ENCODE peak calls at places on chromosome 1, in five cellular contexts. One of them, this sample, is unnamed.

GRCh38 chr1:28867850-28868249 is 46.5 kb upstream of the EPB41 start:
- DNase-seq in CD8-positive, alpha-beta memory T cell: no peak
- DNase-seq in heart right ventricle: no peak
- DNase-seq in dorsolateral prefrontal cortex: no peak
- DNase-seq in psoas muscle: no peak
- DNase-seq in this sample: no peak

GRCh38 chr1:206135248-206135647 is 18.1 kb upstream of the AVPR1B start:
- DNase-seq in CD8-positive, alpha-beta memory T cell: no peak
- DNase-seq in heart right ventricle: no peak
- DNase-seq in dorsolateral prefrontal cortex: no peak
- DNase-seq in psoas muscle: no peak
- DNase-seq in this sample: no peak

GRCh38 chr1:112866151-112866550 is 89.8 kb downstream of the SLC16A1 start:
- DNase-seq in CD8-positive, alpha-beta memory T cell: no peak
- DNase-seq in heart right ventricle: no peak
- DNase-seq in dorsolateral prefrontal cortex: no peak
- DNase-seq in psoas muscle: no peak
- DNase-seq in this sample: no peak

GRCh38 chr1:29406814-29407213 is 170.5 kb downstream of the PTPRU start:
- DNase-seq in CD8-positive, alpha-beta memory T cell: no peak
- DNase-seq in heart right ventricle: no peak
- DNase-seq in dorsolateral prefrontal cortex: no peak
- DNase-seq in psoas muscle: no peak
- DNase-seq in this sample: no peak

GRCh38 chr1:88730995-88731394 is 46.9 kb downstream of the PKN2 start:
- DNase-seq in CD8-positive, alpha-beta memory T cell: no peak
- DNase-seq in heart right ventricle: no peak
- DNase-seq in dorsolateral prefrontal cortex: no peak
- DNase-seq in psoas muscle: no peak
- DNase-seq in this sample: no peak

GRCh38 chr1:3688836-3689750 is 36.8 kb downstream of the TP73 start:
- DNase-seq in CD8-positive, alpha-beta memory T cell: no peak
- DNase-seq in heart right ventricle: no peak
- DNase-seq in dorsolateral prefrontal cortex: no peak
- DNase-seq in psoas muscle: no peak
- DNase-seq in this sample: no peak

GRCh38 chr1:10969267-10969970 is 43.0 kb upstream of the TARDBP start:
- DNase-seq in CD8-positive, alpha-beta memory T cell: no peak
- DNase-seq in heart right ventricle: no peak
- DNase-seq in dorsolateral prefrontal cortex: no peak
- DNase-seq in psoas muscle: no peak
- DNase-seq in this sample: no peak

GRCh38 chr1:5597171-5597864 is 394.9 kb downstream of the NPHP4 start:
- DNase-seq in CD8-positive, alpha-beta memory T cell: no peak
- DNase-seq in heart right ventricle: no peak
- DNase-seq in dorsolateral prefrontal cortex: no peak
- DNase-seq in psoas muscle: no peak
- DNase-seq in this sample: no peak

GRCh38 chr1:66654643-66655042 is 97.6 kb upstream of the DYNLT5 start:
- DNase-seq in CD8-positive, alpha-beta memory T cell: no peak
- DNase-seq in heart right ventricle: no peak
- DNase-seq in dorsolateral prefrontal cortex: no peak
- DNase-seq in psoas muscle: no peak
- DNase-seq in this sample: no peak

GRCh38 chr1:47434051-47434842 is 3.6 kb upstream of the FOXD2 start:
- DNase-seq in CD8-positive, alpha-beta memory T cell: no peak
- DNase-seq in heart right ventricle: peak
- DNase-seq in dorsolateral prefrontal cortex: peak
- DNase-seq in psoas muscle: peak
- DNase-seq in this sample: no peak

GRCh38 chr1:244768186-244768585 is 67.3 kb upstream of the COX20 start:
- DNase-seq in CD8-positive, alpha-beta memory T cell: no peak
- DNase-seq in heart right ventricle: no peak
- DNase-seq in dorsolateral prefrontal cortex: no peak
- DNase-seq in psoas muscle: no peak
- DNase-seq in this sample: no peak

GRCh38 chr1:8396912-8397406 is 79.0 kb downstream of the SLC45A1 start:
- DNase-seq in CD8-positive, alpha-beta memory T cell: no peak
- DNase-seq in heart right ventricle: no peak
- DNase-seq in dorsolateral prefrontal cortex: no peak
- DNase-seq in psoas muscle: no peak
- DNase-seq in this sample: no peak

GRCh38 chr1:8398677-8399076 is 80.8 kb downstream of the SLC45A1 start:
- DNase-seq in CD8-positive, alpha-beta memory T cell: no peak
- DNase-seq in heart right ventricle: no peak
- DNase-seq in dorsolateral prefrontal cortex: no peak
- DNase-seq in psoas muscle: no peak
- DNase-seq in this sample: no peak

GRCh38 chr1:8398086-8398485 is 80.2 kb downstream of the SLC45A1 start:
- DNase-seq in CD8-positive, alpha-beta memory T cell: no peak
- DNase-seq in heart right ventricle: no peak
- DNase-seq in dorsolateral prefrontal cortex: no peak
- DNase-seq in psoas muscle: no peak
- DNase-seq in this sample: no peak

GRCh38 chr1:8396083-8396911 is 78.4 kb downstream of the SLC45A1 start:
- DNase-seq in CD8-positive, alpha-beta memory T cell: no peak
- DNase-seq in heart right ventricle: no peak
- DNase-seq in dorsolateral prefrontal cortex: no peak
- DNase-seq in psoas muscle: no peak
- DNase-seq in this sample: no peak

DNA sequence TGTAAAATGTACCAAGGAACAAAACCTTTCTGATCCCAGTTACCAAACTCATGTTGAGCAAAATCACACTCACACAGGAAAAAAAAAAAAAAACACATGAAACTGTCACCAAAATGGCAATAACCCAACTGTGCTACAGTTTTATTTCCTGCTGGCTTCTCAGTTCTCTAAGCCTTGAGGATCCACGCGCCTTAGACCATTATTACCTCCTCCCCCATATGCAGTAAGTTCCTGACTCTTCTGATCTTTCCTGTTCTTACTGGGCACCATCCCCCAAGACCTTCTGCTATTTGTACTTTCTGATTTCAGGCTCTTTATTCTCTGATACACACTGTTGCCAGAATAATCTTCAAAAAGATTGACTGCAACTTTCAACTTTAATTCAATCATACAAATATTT is 79.6 kb downstream of the SLC45A1 start:
- DNase-seq in CD8-positive, alpha-beta memory T cell: no peak
- DNase-seq in heart right ventricle: no peak
- DNase-seq in dorsolateral prefrontal cortex: no peak
- DNase-seq in psoas muscle: no peak
- DNase-seq in this sample: no peak
- H3K27ac ChIP-seq in CD8-positive, alpha-beta memory T cell: no peak
- H3K27ac ChIP-seq in heart right ventricle: peak
- H3K27ac ChIP-seq in dorsolateral prefrontal cortex: no peak
- H3K27ac ChIP-seq in psoas muscle: peak
- H3K27ac ChIP-seq in this sample: peak

GRCh38 chr1:197857477-197857876 is 45.0 kb upstream of the C1orf53 start:
- DNase-seq in CD8-positive, alpha-beta memory T cell: no peak
- DNase-seq in heart right ventricle: no peak
- DNase-seq in dorsolateral prefrontal cortex: no peak
- DNase-seq in psoas muscle: no peak
- DNase-seq in this sample: no peak
- H3K27ac ChIP-seq in CD8-positive, alpha-beta memory T cell: no peak
- H3K27ac ChIP-seq in heart right ventricle: no peak
- H3K27ac ChIP-seq in dorsolateral prefrontal cortex: no peak
- H3K27ac ChIP-seq in psoas muscle: no peak
- H3K27ac ChIP-seq in this sample: no peak

GRCh38 chr1:24185056-24185455 is 2.0 kb downstream of the IFNLR1 start:
- DNase-seq in CD8-positive, alpha-beta memory T cell: no peak
- DNase-seq in heart right ventricle: no peak
- DNase-seq in dorsolateral prefrontal cortex: no peak
- DNase-seq in psoas muscle: no peak
- DNase-seq in this sample: no peak
- H3K27ac ChIP-seq in CD8-positive, alpha-beta memory T cell: no peak
- H3K27ac ChIP-seq in heart right ventricle: no peak
- H3K27ac ChIP-seq in dorsolateral prefrontal cortex: no peak
- H3K27ac ChIP-seq in psoas muscle: no peak
- H3K27ac ChIP-seq in this sample: no peak

GRCh38 chr1:216086678-216087077 is 336.6 kb downstream of the USH2A start:
- DNase-seq in CD8-positive, alpha-beta memory T cell: no peak
- DNase-seq in heart right ventricle: no peak
- DNase-seq in dorsolateral prefrontal cortex: no peak
- DNase-seq in psoas muscle: no peak
- DNase-seq in this sample: no peak
- H3K27ac ChIP-seq in CD8-positive, alpha-beta memory T cell: no peak
- H3K27ac ChIP-seq in heart right ventricle: no peak
- H3K27ac ChIP-seq in dorsolateral prefrontal cortex: no peak
- H3K27ac ChIP-seq in psoas muscle: no peak
- H3K27ac ChIP-seq in this sample: no peak

This sample was measured in coronary artery.